ENCODE peak calls at places on chromosomes 1 and 21, in four cellular contexts. One of them, this sample, is unnamed. For H3K36me3, the result is how much of the 10 kb centered on the place peaks cover.

GRCh38 chr1:3553166-3553939 is 58.0 kb downstream of the MEGF6 start:
- DNase-seq in brain microvascular endothelial cell: no peak
- DNase-seq in lung: no peak
- DNase-seq in endodermal cell: no peak
- DNase-seq in this sample: no peak

GRCh38 chr1:244336232-244336899 is 115.3 kb downstream of the ADSS2 start:
- DNase-seq in endodermal cell: peak
- DNase-seq in brain microvascular endothelial cell: no peak
- DNase-seq in lung: peak
- DNase-seq in this sample: no peak

GRCh38 chr1:172450524-172450885 is 6.6 kb upstream of the PIGC start:
- DNase-seq in lung: no peak
- DNase-seq in endodermal cell: no peak
- DNase-seq in brain microvascular endothelial cell: no peak
- DNase-seq in this sample: peak

GRCh38 chr1:15741183-15741850 is 982 bp upstream of the TMEM82 start:
- DNase-seq in brain microvascular endothelial cell: peak
- DNase-seq in lung: peak
- DNase-seq in endodermal cell: peak
- DNase-seq in this sample: peak

GRCh38 chr1:101288491-101288944 is 51.7 kb downstream of the S1PR1 start:
- DNase-seq in lung: peak
- DNase-seq in brain microvascular endothelial cell: peak
- DNase-seq in endodermal cell: peak
- DNase-seq in this sample: peak

GRCh38 chr1:60956520-60956919 is 125.8 kb upstream of the NFIA start:
- DNase-seq in lung: no peak
- DNase-seq in brain microvascular endothelial cell: no peak
- DNase-seq in endodermal cell: no peak
- DNase-seq in this sample: no peak

GRCh38 chr1:54274448-54274847 is 74.5 kb downstream of the MRPL37 start:
- DNase-seq in lung: no peak
- DNase-seq in brain microvascular endothelial cell: no peak
- DNase-seq in endodermal cell: peak
- DNase-seq in this sample: no peak

GRCh38 chr1:214901718-214902117 is 180.8 kb upstream of the KCNK2 start:
- DNase-seq in endodermal cell: no peak
- DNase-seq in lung: no peak
- DNase-seq in brain microvascular endothelial cell: peak
- DNase-seq in this sample: no peak

GRCh38 chr1:198560093-198560638 is 19.7 kb upstream of the ATP6V1G3 start:
- DNase-seq in lung: no peak
- DNase-seq in brain microvascular endothelial cell: no peak
- DNase-seq in endodermal cell: no peak
- DNase-seq in this sample: no peak

GRCh38 chr1:39214998-39215873 is 10.7 kb downstream of the MACF1 start:
- DNase-seq in endodermal cell: peak
- DNase-seq in lung: no peak
- DNase-seq in brain microvascular endothelial cell: no peak
- DNase-seq in this sample: no peak

GRCh38 chr1:26826261-26827201 is at the start of gene ZDHHC18:
- DNase-seq in brain microvascular endothelial cell: peak
- DNase-seq in endodermal cell: peak
- DNase-seq in lung: peak
- DNase-seq in this sample: peak

GRCh38 chr1:84855947-84856660 is 36.9 kb downstream of the LPAR3 start:
- DNase-seq in lung: no peak
- DNase-seq in brain microvascular endothelial cell: no peak
- DNase-seq in endodermal cell: no peak
- DNase-seq in this sample: no peak

GRCh38 chr1:23557471-23558124 is 1.7 kb downstream of the ID3 start:
- DNase-seq in endodermal cell: no peak
- DNase-seq in brain microvascular endothelial cell: no peak
- DNase-seq in lung: no peak
- DNase-seq in this sample: no peak

GRCh38 chr21:38995071-38995669 is 188.1 kb downstream of the PSMG1 start:
- DNase-seq in lung: no peak
- DNase-seq in endodermal cell: peak
- DNase-seq in brain microvascular endothelial cell: no peak
- DNase-seq in this sample: no peak

GRCh38 chr1:53615101-53615500 is 123.9 kb downstream of the GLIS1 start:
- DNase-seq in brain microvascular endothelial cell: no peak
- DNase-seq in endodermal cell: peak
- DNase-seq in lung: no peak
- DNase-seq in this sample: no peak

GRCh38 chr1:116808476-116809180 is 54.4 kb downstream of the CD2 start:
- DNase-seq in brain microvascular endothelial cell: no peak
- DNase-seq in endodermal cell: no peak
- DNase-seq in lung: no peak
- DNase-seq in this sample: no peak

GRCh38 chr1:155744711-155745283 is 55.9 kb downstream of the DAP3 start:
- DNase-seq in endodermal cell: no peak
- DNase-seq in brain microvascular endothelial cell: no peak
- DNase-seq in lung: no peak
- DNase-seq in this sample: no peak

GRCh38 chr1:55478742-55479141 is 263.6 kb upstream of the USP24 start:
- DNase-seq in brain microvascular endothelial cell: no peak
- DNase-seq in lung: no peak
- DNase-seq in endodermal cell: no peak
- DNase-seq in this sample: no peak

GRCh38 chr1:150272379-150272840 is at the start of gene C1orf54:
- DNase-seq in lung: no peak
- DNase-seq in brain microvascular endothelial cell: peak
- DNase-seq in endodermal cell: peak
- DNase-seq in this sample: no peak

GRCh38 chr1:171494086-171494485 is 8.8 kb downstream of the PRRC2C start:
- DNase-seq in lung: no peak
- DNase-seq in brain microvascular endothelial cell: no peak
- DNase-seq in endodermal cell: no peak
- DNase-seq in this sample: no peak

GRCh38 chr1:109299087-109299983 is 7.5 kb downstream of the MYBPHL start:
- DNase-seq in lung: no peak
- DNase-seq in endodermal cell: no peak
- DNase-seq in brain microvascular endothelial cell: peak
- DNase-seq in this sample: no peak

GRCh38 chr1:64476251-64476952 is 6.5 kb downstream of the CACHD1 start:
- DNase-seq in lung: no peak
- DNase-seq in endodermal cell: no peak
- DNase-seq in brain microvascular endothelial cell: peak
- DNase-seq in this sample: no peak

GRCh38 chr1:45908613-45909140 is 105.3 kb downstream of the MAST2 start:
- DNase-seq in lung: no peak
- DNase-seq in brain microvascular endothelial cell: no peak
- DNase-seq in endodermal cell: no peak
- DNase-seq in this sample: no peak

GRCh38 chr1:179175011-179175934 is 54.2 kb downstream of the ABL2 start:
- DNase-seq in endodermal cell: no peak
- DNase-seq in brain microvascular endothelial cell: peak
- DNase-seq in lung: no peak
- DNase-seq in this sample: no peak

GRCh38 chr1:99956755-99957154 is 13.0 kb upstream of the SLC35A3 start:
- DNase-seq in lung: no peak
- DNase-seq in brain microvascular endothelial cell: peak
- DNase-seq in endodermal cell: no peak
- DNase-seq in this sample: no peak

GRCh38 chr1:21295059-21295401 is 4.8 kb upstream of the ECE1 start:
- DNase-seq in endodermal cell: no peak
- DNase-seq in lung: no peak
- DNase-seq in brain microvascular endothelial cell: no peak
- DNase-seq in this sample: no peak

GRCh38 chr1:90155721-90156487 is 161.0 kb downstream of the ZNF326 start:
- DNase-seq in endodermal cell: no peak
- DNase-seq in lung: no peak
- DNase-seq in brain microvascular endothelial cell: no peak
- DNase-seq in this sample: no peak

GRCh38 chr21:41932191-41932575 is 21.6 kb downstream of the C2CD2 start:
- DNase-seq in brain microvascular endothelial cell: peak
- DNase-seq in endodermal cell: no peak
- DNase-seq in lung: no peak
- DNase-seq in this sample: no peak

GRCh38 chr1:85992756-85993155 is 163.8 kb downstream of the COL24A1 start:
- DNase-seq in endodermal cell: no peak
- DNase-seq in lung: no peak
- DNase-seq in brain microvascular endothelial cell: peak
- DNase-seq in this sample: no peak

GRCh38 chr1:46301406-46302090 is 1.9 kb downstream of the LRRC41 start:
- DNase-seq in endodermal cell: peak
- DNase-seq in brain microvascular endothelial cell: peak
- DNase-seq in lung: no peak
- DNase-seq in this sample: no peak

GRCh38 chr21:33976082-33976979 is 60.7 kb upstream of the ATP5PO start:
- DNase-seq in endodermal cell: no peak
- DNase-seq in lung: no peak
- DNase-seq in brain microvascular endothelial cell: peak
- DNase-seq in this sample: no peak

GRCh38 chr1:33146038-33146437 is 35.8 kb downstream of the TRIM62 start:
- DNase-seq in endodermal cell: no peak
- DNase-seq in lung: no peak
- DNase-seq in brain microvascular endothelial cell: no peak
- DNase-seq in this sample: no peak

GRCh38 chr1:10628685-10629084 is 153.9 kb downstream of the PEX14 start:
- DNase-seq in endodermal cell: no peak
- DNase-seq in brain microvascular endothelial cell: no peak
- DNase-seq in lung: no peak
- DNase-seq in this sample: no peak

GRCh38 chr1:9792156-9793042 is 31.4 kb downstream of the CLSTN1 start:
- DNase-seq in brain microvascular endothelial cell: no peak
- DNase-seq in endodermal cell: peak
- DNase-seq in lung: no peak
- DNase-seq in this sample: no peak

GRCh38 chr1:17633654-17634053 is 94.2 kb downstream of the ARHGEF10L start:
- DNase-seq in lung: no peak
- DNase-seq in brain microvascular endothelial cell: peak
- DNase-seq in endodermal cell: no peak
- DNase-seq in this sample: no peak
- H3K36me3 ChIP-seq in lung: under half
- H3K36me3 ChIP-seq in brain microvascular endothelial cell: under half
- H3K36me3 ChIP-seq in endodermal cell: under half
- H3K36me3 ChIP-seq in this sample: under half

DNA sequence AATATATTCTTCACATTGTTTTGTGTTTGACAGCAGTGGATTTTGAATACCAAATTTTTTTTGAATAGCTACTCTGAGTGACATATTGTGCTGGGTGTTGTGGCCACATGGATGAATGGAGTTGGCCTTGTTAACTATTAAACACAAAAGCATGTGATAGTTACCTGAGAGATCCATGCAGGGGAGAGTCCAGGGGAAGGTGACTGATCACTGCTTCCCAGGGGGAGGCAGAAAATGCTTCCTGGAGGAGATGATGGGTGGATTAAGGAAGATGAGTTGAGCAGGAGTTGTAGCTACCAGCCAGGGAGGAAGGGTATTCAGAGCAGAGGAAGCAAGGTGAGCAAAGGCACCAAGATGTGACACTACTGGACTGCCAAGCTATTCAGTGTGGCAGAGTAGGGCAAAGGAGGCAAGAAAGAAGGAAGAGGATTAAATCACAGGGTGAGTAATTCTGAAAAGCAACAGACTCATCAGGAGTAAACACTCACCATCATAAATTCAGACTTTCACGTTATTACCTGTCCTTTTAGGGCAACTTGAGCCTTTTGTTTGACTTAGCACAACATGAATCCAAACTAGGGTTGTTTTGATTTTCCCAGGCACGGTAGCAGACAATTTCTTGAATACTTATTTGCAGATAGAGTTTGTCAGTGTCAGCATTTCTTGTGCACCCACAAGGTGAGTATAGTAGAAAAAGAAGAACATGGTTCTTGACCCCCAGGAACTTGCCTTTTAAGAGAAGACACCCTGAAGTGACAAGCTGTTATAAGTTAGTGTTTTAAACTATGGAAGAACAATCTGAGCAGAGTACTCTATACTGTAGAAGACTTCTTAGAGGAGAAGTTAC is 4.2 kb downstream of the CD46 start:
- DNase-seq in endodermal cell: no peak
- DNase-seq in brain microvascular endothelial cell: no peak
- DNase-seq in lung: no peak
- DNase-seq in this sample: no peak
- H3K36me3 ChIP-seq in endodermal cell: under half
- H3K36me3 ChIP-seq in brain microvascular endothelial cell: under half
- H3K36me3 ChIP-seq in lung: under half
- H3K36me3 ChIP-seq in this sample: under half

DNA sequence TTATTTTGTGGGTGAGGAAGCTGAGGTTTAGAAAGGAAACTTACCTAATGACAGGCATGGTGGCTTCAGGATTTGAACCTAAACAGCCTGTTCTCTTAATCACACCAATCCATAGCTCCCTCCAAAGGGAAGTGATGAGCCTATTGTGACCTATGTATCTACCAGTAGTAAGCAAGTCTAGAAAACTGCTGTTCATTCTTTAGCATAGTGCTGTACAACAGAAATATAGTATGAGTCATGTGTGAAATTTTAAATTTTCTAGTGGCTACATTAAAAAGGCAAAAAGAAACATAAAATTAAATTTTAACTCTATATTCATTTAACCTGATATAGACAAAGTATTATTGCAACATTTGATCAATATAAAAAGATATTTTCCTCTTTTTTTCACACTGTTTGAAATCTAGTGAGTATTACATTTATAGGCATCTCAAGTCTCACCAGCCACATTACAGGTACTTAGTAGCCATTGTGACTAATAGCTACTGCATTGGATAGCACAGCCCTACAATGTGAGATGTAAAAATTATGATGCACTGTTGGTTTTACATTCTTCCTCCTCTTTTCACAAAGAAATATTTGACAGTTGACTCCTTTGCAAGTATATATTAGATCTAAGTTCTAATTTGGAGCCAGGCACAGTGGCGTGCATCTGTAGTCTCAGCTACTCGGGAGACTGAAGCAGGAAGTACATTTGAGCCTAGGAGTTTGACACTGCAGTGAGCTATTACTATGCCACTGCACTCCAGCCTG is 16.6 kb downstream of the IPO9 start:
- DNase-seq in brain microvascular endothelial cell: peak
- DNase-seq in endodermal cell: no peak
- DNase-seq in lung: no peak
- DNase-seq in this sample: no peak
- H3K36me3 ChIP-seq in brain microvascular endothelial cell: under half
- H3K36me3 ChIP-seq in endodermal cell: under half
- H3K36me3 ChIP-seq in lung: under half
- H3K36me3 ChIP-seq in this sample: under half

DNA sequence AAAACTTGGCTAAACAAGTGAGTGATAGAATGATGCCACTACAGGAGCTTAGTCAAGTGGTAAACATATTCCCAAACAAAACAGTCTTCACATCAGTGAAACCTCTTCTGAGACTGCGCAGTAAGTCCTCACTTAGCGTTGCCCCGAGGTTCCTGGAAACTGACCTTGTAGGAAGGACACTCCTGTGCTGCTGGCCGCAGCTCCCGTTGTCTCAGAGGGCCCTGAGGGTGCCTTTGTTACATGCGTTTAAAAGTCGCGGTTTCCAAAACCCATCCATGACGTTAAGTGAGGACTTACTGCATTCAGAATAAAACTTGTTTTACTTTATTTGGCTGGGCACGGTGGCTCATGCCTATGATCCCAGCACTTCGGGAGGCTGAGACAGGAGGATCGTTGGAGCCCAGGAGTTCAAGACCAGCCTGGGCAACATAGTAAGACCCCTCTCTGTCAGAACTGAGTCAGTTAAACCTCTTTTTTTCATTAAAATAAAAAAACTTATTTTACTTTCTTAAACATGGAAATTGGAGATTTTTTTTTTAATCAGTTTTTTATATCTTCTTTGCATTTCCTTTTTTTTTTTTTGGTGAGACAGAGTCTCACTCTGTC is 36.0 kb upstream of the DIP2A start:
- DNase-seq in endodermal cell: no peak
- DNase-seq in lung: no peak
- DNase-seq in brain microvascular endothelial cell: no peak
- DNase-seq in this sample: no peak
- H3K36me3 ChIP-seq in endodermal cell: half or more
- H3K36me3 ChIP-seq in lung: under half
- H3K36me3 ChIP-seq in brain microvascular endothelial cell: under half
- H3K36me3 ChIP-seq in this sample: under half

This sample was measured in mucosa of descending colon.